ENCODE peak calls at places on chromosomes 16 and 17, in eight cellular contexts. Q, N, C, K, U, R, Z and S are unnamed samples.

GRCh38 chr17:28626818-28627217 is 12.8 kb upstream of the RSKR start:
- DNase-seq in Q (no peak), N (no peak), C (no peak), K (no peak), U (no peak), R (no peak), Z (no peak), S (no peak)

GRCh38 chr16:65079549-65079948 is 42.3 kb downstream of the CDH11 start:
- DNase-seq in Q (no peak), N (no peak), C (no peak), K (no peak), U (no peak), R (no peak), Z (no peak), S (no peak)

GRCh38 chr17:42233148-42233547 is 38.9 kb upstream of the GHDC start:
- DNase-seq in Q (peak; percentile 65), N (peak; percentile 58), C (no peak), K (no peak), U (peak; percentile 71), R (no peak), Z (no peak), S (no peak)

GRCh38 chr17:39340731-39341130 is 60.7 kb downstream of the FBXL20 start:
- DNase-seq in Q (no peak), N (no peak), C (no peak), K (no peak), U (no peak), R (no peak), Z (no peak), S (no peak)

GRCh38 chr16:31875112-31875803 is 1.7 kb downstream of the ZNF267 start:
- DNase-seq in Q (peak; percentile 19), N (peak; percentile 35), C (no peak), K (no peak), U (peak; percentile 58), R (no peak), Z (no peak), S (no peak)

GRCh38 chr17:72677714-72678390 is 414.6 kb downstream of the SLC39A11 start:
- DNase-seq in Q (peak; percentile 94), N (no peak), C (no peak), K (no peak), U (no peak), R (no peak), Z (no peak), S (no peak)

GRCh38 chr16:46894011-46894672 is 10.0 kb downstream of the GPT2 start:
- DNase-seq in Q (peak; percentile 7), N (no peak), C (no peak), K (no peak), U (no peak), R (no peak), Z (no peak), S (no peak)

GRCh38 chr17:38742431-38743308 is 5.5 kb downstream of the PCGF2 start:
- DNase-seq in Q (peak; percentile 84), N (peak; percentile 61), C (no peak), K (no peak), U (peak; percentile 87), R (no peak), Z (no peak), S (no peak)

GRCh38 chr17:20189322-20189721 is 180.2 kb downstream of the SPECC1 start:
- DNase-seq in Q (peak; percentile 68), N (peak; percentile 77), C (no peak), K (no peak), U (no peak), R (no peak), Z (no peak), S (no peak)

GRCh38 chr16:66289986-66290385 is 76.5 kb upstream of the CDH5 start:
- DNase-seq in Q (no peak), N (no peak), C (no peak), K (no peak), U (no peak), R (no peak), Z (no peak), S (no peak)

GRCh38 chr17:16652847-16653366 is 743 bp downstream of the ZNF624 start:
- DNase-seq in Q (no peak), N (peak; percentile 52), C (no peak), K (no peak), U (peak; percentile 37), R (no peak), Z (no peak), S (no peak)

GRCh38 chr17:81711814-81712467 is at the start of gene SLC25A10:
- DNase-seq in Q (peak; percentile 64), N (peak; percentile 67), C (peak; percentile 75), K (peak; percentile 98), U (peak; percentile 51), R (peak; percentile 82), Z (peak; percentile 72), S (peak; percentile 94)

GRCh38 chr17:73874008-73874407 is 229.8 kb upstream of the SDK2 start:
- DNase-seq in Q (no peak), N (peak; percentile 71), C (no peak), K (peak; percentile 67), U (no peak), R (no peak), Z (no peak), S (peak; percentile 72)

GRCh38 chr17:72632026-72632684 is 460.3 kb downstream of the SLC39A11 start:
- DNase-seq in Q (no peak), N (no peak), C (no peak), K (no peak), U (no peak), R (no peak), Z (peak; percentile 76), S (no peak)

GRCh38 chr16:88352261-88353200 is 30.2 kb upstream of the ZNF469 start:
- DNase-seq in Q (no peak), N (no peak), C (no peak), K (no peak), U (no peak), R (no peak), Z (peak; percentile 68), S (no peak)

DNA sequence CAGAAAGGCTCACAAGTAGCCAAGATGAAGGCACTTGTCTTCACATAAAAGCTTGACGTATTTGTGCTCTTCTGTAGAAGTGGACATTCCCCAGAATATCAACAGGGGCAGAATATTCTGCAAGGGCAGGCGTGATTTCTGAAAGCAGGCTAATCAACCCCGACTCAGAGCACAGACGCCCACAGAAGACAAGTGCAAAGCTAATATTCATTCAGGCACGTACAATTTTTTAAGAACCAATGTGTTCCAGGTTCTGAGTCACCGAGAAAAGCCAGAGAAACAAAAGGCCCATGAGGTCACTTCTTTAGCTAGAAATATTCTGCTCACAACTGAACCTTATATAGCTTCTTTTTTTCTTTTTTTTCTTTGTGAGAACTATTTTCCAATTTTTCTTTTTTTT is 121.6 kb downstream of the DNAH9 start:
- DNase-seq in Q (no peak), N (peak; percentile 1), C (no peak), K (no peak), U (no peak), R (no peak), Z (no peak), S (no peak)
- TF ChIP-seq CTCF in Q (no peak), N (no peak), C (no peak), K (no peak), U (no peak), R (no peak), Z (no peak), S (no peak)

GRCh38 chr16:10878644-10879498 is 1.9 kb downstream of the CIITA start:
- DNase-seq in Q (peak; percentile 19), N (peak; percentile 18), C (peak; percentile 18), K (peak; percentile 64), U (peak; percentile 24), R (no peak), Z (no peak), S (peak; percentile 70)

GRCh38 chr16:10878328-10878643 is 1.3 kb downstream of the CIITA start:
- DNase-seq in Q (no peak), N (no peak), C (no peak), K (no peak), U (no peak), R (no peak), Z (peak; percentile 51), S (no peak)

GRCh38 chr16:10876799-10877341 is at the start of gene CIITA:
- DNase-seq in Q (peak; percentile 86), N (peak; percentile 93), C (no peak), K (peak; percentile 84), U (peak; percentile 59), R (no peak), Z (peak; percentile 58), S (peak; percentile 84)

GRCh38 chr16:10876305-10876704 is 697 bp upstream of the CIITA start:
- DNase-seq in Q (no peak), N (no peak), C (no peak), K (no peak), U (no peak), R (no peak), Z (no peak), S (no peak)

DNA sequence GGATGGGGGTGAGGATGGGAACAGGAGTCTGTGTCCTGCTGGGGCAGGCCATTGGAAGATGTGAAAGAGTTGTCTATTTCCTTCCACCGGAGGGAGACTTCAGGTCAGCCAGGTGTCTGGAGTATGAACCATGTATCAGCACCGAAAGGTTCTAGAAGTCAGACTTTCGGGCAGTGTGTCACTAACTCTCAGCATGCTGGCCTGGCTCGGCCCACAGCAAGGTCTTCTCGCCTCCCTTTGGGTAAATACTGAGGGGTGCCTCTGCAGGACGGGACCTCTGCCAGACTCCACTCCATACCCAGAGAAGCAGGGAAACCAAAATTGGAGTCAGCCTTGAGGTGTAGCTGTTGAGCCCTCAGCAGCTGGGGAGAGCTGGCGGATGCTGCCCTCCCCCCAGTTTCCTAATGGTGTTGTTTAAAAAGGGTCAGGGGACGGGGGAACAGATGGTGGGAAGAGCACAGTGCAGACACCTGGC is 507 bp downstream of the CIITA start:
- DNase-seq in Q (no peak), N (no peak), C (no peak), K (no peak), U (no peak), R (no peak), Z (no peak), S (no peak)
- TF ChIP-seq CTCF in Q (no peak), N (no peak), C (no peak), K (no peak), U (no peak), R (no peak), Z (no peak), S (no peak)

GRCh38 chr16:14300631-14301149 is 229.6 kb downstream of the MRTFB start:
- DNase-seq in Q (peak; percentile 85), N (peak; percentile 80), C (peak; percentile 54), K (peak; percentile 83), U (peak; percentile 87), R (peak; percentile 46), Z (peak; percentile 71), S (peak; percentile 79)
- TF ChIP-seq CTCF in Q (peak; percentile 79), N (peak; percentile 76), C (no peak), K (peak; percentile 90), U (peak; percentile 73), R (peak; percentile 14), Z (peak; percentile 23), S (peak; percentile 82)

GRCh38 chr17:8221663-8222379 is 11.4 kb upstream of the AURKB start:
- DNase-seq in Q (peak; percentile 89), N (peak; percentile 82), C (peak; percentile 89), K (peak; percentile 49), U (peak; percentile 95), R (peak; percentile 93), Z (peak; percentile 91), S (peak; percentile 74)

GRCh38 chr17:8222630-8223355 is 12.4 kb upstream of the AURKB start:
- DNase-seq in Q (peak; percentile 93), N (peak; percentile 89), C (peak; percentile 91), K (peak; percentile 66), U (peak; percentile 97), R (peak; percentile 95), Z (peak; percentile 94), S (peak; percentile 81)

GRCh38 chr17:8224891-8225812 is 14.8 kb upstream of the AURKB start:
- DNase-seq in Q (no peak), N (no peak), C (no peak), K (no peak), U (no peak), R (no peak), Z (no peak), S (no peak)

GRCh38 chr17:8222380-8222629 is 11.9 kb upstream of the AURKB start:
- DNase-seq in Q (no peak), N (no peak), C (no peak), K (peak; percentile 56), U (no peak), R (no peak), Z (no peak), S (no peak)

GRCh38 chr17:8223356-8224063 is 13.1 kb upstream of the AURKB start:
- DNase-seq in Q (peak; percentile 47), N (peak; percentile 33), C (peak; percentile 58), K (peak; percentile 46), U (no peak), R (peak; percentile 72), Z (peak; percentile 72), S (peak; percentile 66)
- TF ChIP-seq CTCF in Q (peak; percentile 34), N (peak; percentile 16), C (no peak), K (peak; percentile 24), U (no peak), R (no peak), Z (no peak), S (peak; percentile 43)